ENCODE peak calls at places on chromosomes 16 and 17, in six cellular contexts. N is GM20000; L is activated T-helper 9 cell treated with anti-CD3 and anti-CD28 coated beads, Interleukin-2, amount 50 U/mL, for 16 hours; Z is cardiac fibroblast; U is NCI-H2081; D is AG04450. O is an unnamed sample.

GRCh38 chr17:70158180-70158579 is 11.2 kb upstream of the KCNJ2 start:
- DNase-seq in N (no peak), L (no peak), Z (no peak), U (no peak), D (no peak), O (no peak)

GRCh38 chr16:57616241-57616640 is 12.2 kb upstream of the ADGRG1 start:
- DNase-seq in N (no peak), L (no peak), Z (no peak), U (no peak), D (no peak), O (no peak)

GRCh38 chr16:84357191-84357651 is 11.1 kb upstream of the ATP2C2 start:
- DNase-seq in N (no peak), L (no peak), Z (peak), U (no peak), D (no peak), O (no peak)

GRCh38 chr17:968812-969766 is 10.5 kb downstream of the NXN start:
- DNase-seq in N (no peak), L (no peak), Z (no peak), U (peak), D (no peak), O (peak)

GRCh38 chr17:74850914-74851313 is 8.8 kb downstream of the GRIN2C start:
- DNase-seq in N (no peak), L (no peak), Z (no peak), U (no peak), D (no peak), O (no peak)

GRCh38 chr17:27756467-27757371 is 43.6 kb downstream of the NOS2 start:
- DNase-seq in N (no peak), L (peak), Z (peak), U (no peak), D (peak), O (peak)

GRCh38 chr17:7549401-7550055 is 670 bp downstream of the TNFSF12 start:
- DNase-seq in N (peak), L (peak), Z (no peak), U (no peak), D (no peak), O (no peak)

GRCh38 chr16:12343913-12344312 is 367.4 kb downstream of the SNX29 start:
- DNase-seq in N (no peak), L (no peak), Z (no peak), U (no peak), D (no peak), O (no peak)

GRCh38 chr17:57519199-57519598 is 225.9 kb downstream of the CCDC182 start:
- DNase-seq in N (no peak), L (no peak), Z (peak), U (no peak), D (peak), O (no peak)

GRCh38 chr17:28334666-28335200 is 539 bp downstream of the IFT20 start:
- DNase-seq in N (no peak), L (no peak), Z (no peak), U (no peak), D (no peak), O (no peak)

GRCh38 chr16:26838931-26839330 is 227.8 kb upstream of the C16orf82 start:
- DNase-seq in N (no peak), L (no peak), Z (no peak), U (no peak), D (no peak), O (no peak)

GRCh38 chr17:45263477-45263860 is 1.6 kb upstream of the SPATA32 start:
- DNase-seq in N (no peak), L (no peak), Z (no peak), U (no peak), D (no peak), O (no peak)

GRCh38 chr17:36731806-36732205 is 130.4 kb downstream of the MRM1 start:
- DNase-seq in N (no peak), L (no peak), Z (no peak), U (peak), D (no peak), O (no peak)

GRCh38 chr17:29347831-29348281 is 42.3 kb upstream of the TAOK1 start:
- DNase-seq in N (no peak), L (no peak), Z (peak), U (no peak), D (no peak), O (peak)

GRCh38 chr16:87540072-87540976 is 47.5 kb upstream of the ZCCHC14 start:
- DNase-seq in N (no peak), L (no peak), Z (no peak), U (no peak), D (no peak), O (no peak)

GRCh38 chr17:82868715-82869131 is 28.9 kb upstream of the ZNF750 start:
- DNase-seq in N (no peak), L (no peak), Z (no peak), U (no peak), D (no peak), O (no peak)

GRCh38 chr17:50266384-50267073 is 7.7 kb upstream of the TMEM92 start:
- DNase-seq in N (peak), L (no peak), Z (peak), U (peak), D (peak), O (peak)

GRCh38 chr16:51938861-51939260 is 608.1 kb downstream of the TOX3 start:
- DNase-seq in N (no peak), L (no peak), Z (no peak), U (no peak), D (no peak), O (no peak)

GRCh38 chr16:75385507-75386152 is 47.7 kb downstream of the CFDP1 start:
- DNase-seq in N (peak), L (no peak), Z (peak), U (peak), D (peak), O (peak)

GRCh38 chr17:28173071-28173561 is 130.6 kb downstream of the NLK start:
- DNase-seq in N (no peak), L (no peak), Z (no peak), U (no peak), D (no peak), O (no peak)

GRCh38 chr16:21952040-21952792 is 945 bp upstream of the UQCRC2 start:
- DNase-seq in N (peak), L (peak), Z (peak), U (peak), D (no peak), O (peak)

O was measured in GM03348.